ENCODE peak calls at places on chromosomes 11 and 22, in four cellular contexts. Q is A549, H is HepG2, E is GM12878. W is an unnamed sample.

GRCh38 chr22:49780281-49780991 is 47.2 kb downstream of the BRD1 start:
- DNase-seq in Q (no peak), H (no peak), E (no peak), W (no peak)

GRCh38 chr22:18065256-18065655 is 12.5 kb upstream of the PEX26 start:
- DNase-seq in Q (peak), H (no peak), E (no peak), W (no peak)

GRCh38 chr11:44308256-44308922 is 1.6 kb downstream of the ALX4 start:
- DNase-seq in Q (no peak), H (no peak), E (no peak), W (no peak)

GRCh38 chr11:67282876-67283371 is 6.2 kb upstream of the ANKRD13D start:
- DNase-seq in Q (no peak), H (no peak), E (no peak), W (no peak)

GRCh38 chr22:49470741-49471134 is 356.9 kb downstream of the BRD1 start:
- DNase-seq in Q (no peak), H (no peak), E (no peak), W (no peak)

GRCh38 chr22:44623771-44624510 is 78.1 kb upstream of the PRR5 start:
- DNase-seq in Q (peak), H (no peak), E (no peak), W (peak)

GRCh38 chr11:103803062-103803461 is 233.4 kb upstream of the DDI1 start:
- DNase-seq in Q (no peak), H (no peak), E (no peak), W (no peak)

GRCh38 chr22:42287174-42287890 is 16.9 kb upstream of the TCF20 start:
- DNase-seq in Q (no peak), H (no peak), E (no peak), W (no peak)

GRCh38 chr11:67640021-67640757 is 626 bp upstream of the TBX10 start:
- DNase-seq in Q (peak), H (peak), E (no peak), W (peak)

GRCh38 chr11:20647976-20648565 is 21.3 kb upstream of the NELL1 start:
- DNase-seq in Q (peak), H (peak), E (peak), W (peak)

GRCh38 chr11:33018840-33019239 is 3.2 kb downstream of the DEPDC7 start:
- DNase-seq in Q (no peak), H (no peak), E (no peak), W (no peak)

GRCh38 chr11:115191761-115192160 is 312.5 kb downstream of the CADM1 start:
- DNase-seq in Q (no peak), H (peak), E (no peak), W (no peak)

GRCh38 chr11:2975594-2975993 is 16.5 kb downstream of the NAP1L4 start:
- DNase-seq in Q (peak), H (peak), E (no peak), W (peak)

GRCh38 chr11:34851916-34852315 is 64.3 kb downstream of the APIP start:
- DNase-seq in Q (no peak), H (no peak), E (no peak), W (no peak)

GRCh38 chr22:40560551-40560950 is 76.0 kb downstream of the MRTFA start:
- DNase-seq in Q (no peak), H (no peak), E (no peak), W (peak)

GRCh38 chr11:82680252-82680651 is 53.4 kb downstream of the FAM181B start:
- DNase-seq in Q (no peak), H (no peak), E (no peak), W (no peak)

GRCh38 chr22:31104869-31105268 is 2.5 kb downstream of the SELENOM start:
- DNase-seq in Q (no peak), H (no peak), E (no peak), W (no peak)

GRCh38 chr11:123434262-123434661 is 4.2 kb downstream of the GRAMD1B start:
- DNase-seq in Q (peak), H (no peak), E (no peak), W (peak)

GRCh38 chr11:1523779-1524178 is 37.2 kb upstream of the MOB2 start:
- DNase-seq in Q (no peak), H (no peak), E (no peak), W (no peak)

GRCh38 chr11:114614127-114614720 is 18.6 kb upstream of the NXPE4 start:
- DNase-seq in Q (no peak), H (no peak), E (no peak), W (no peak)

GRCh38 chr11:957201-957920 is 31.7 kb downstream of the AP2A2 start:
- DNase-seq in Q (no peak), H (no peak), E (no peak), W (no peak)

GRCh38 chr11:103601230-103601846 is 435.1 kb upstream of the DDI1 start:
- DNase-seq in Q (peak), H (peak), E (no peak), W (peak)

GRCh38 chr22:49962751-49963646 is 2.4 kb downstream of the PIM3 start:
- DNase-seq in Q (no peak), H (no peak), E (no peak), W (no peak)

GRCh38 chr11:118524757-118525465 is 2.4 kb upstream of the TTC36 start:
- DNase-seq in Q (no peak), H (no peak), E (no peak), W (no peak)

GRCh38 chr22:48259991-48260670 is 1497.7 kb downstream of the TBC1D22A start:
- DNase-seq in Q (no peak), H (no peak), E (no peak), W (no peak)

GRCh38 chr11:75478690-75479597 is 45.9 kb upstream of the KLHL35 start:
- DNase-seq in Q (no peak), H (no peak), E (no peak), W (no peak)

GRCh38 chr11:10272132-10272531 is 21.9 kb downstream of the SBF2 start:
- DNase-seq in Q (no peak), H (no peak), E (no peak), W (no peak)

GRCh38 chr11:95505927-95506426 is 275.0 kb upstream of the SESN3 start:
- DNase-seq in Q (no peak), H (no peak), E (no peak), W (peak)

GRCh38 chr11:123111465-123111864 is 49.5 kb upstream of the HSPA8 start:
- DNase-seq in Q (peak), H (peak), E (no peak), W (peak)

GRCh38 chr11:61061081-61061826 is 41.0 kb upstream of the CD5 start:
- DNase-seq in Q (no peak), H (no peak), E (peak), W (no peak)

GRCh38 chr11:79486239-79486984 is 45.6 kb upstream of the TENM4 start:
- DNase-seq in Q (no peak), H (no peak), E (no peak), W (no peak)

GRCh38 chr11:47464479-47464878 is 15.5 kb upstream of the RAPSN start:
- DNase-seq in Q (no peak), H (no peak), E (no peak), W (no peak)

GRCh38 chr11:17296852-17297559 is 20.5 kb downstream of the NUCB2 start:
- DNase-seq in Q (no peak), H (no peak), E (no peak), W (no peak)

GRCh38 chr11:69053169-69053477 is 4.4 kb downstream of the TPCN2 start:
- DNase-seq in Q (no peak), H (no peak), E (no peak), W (no peak)

GRCh38 chr11:69051381-69052342 is 2.9 kb downstream of the TPCN2 start:
- DNase-seq in Q (no peak), H (no peak), E (no peak), W (no peak)

GRCh38 chr11:69050592-69051380 is 2.1 kb downstream of the TPCN2 start:
- DNase-seq in Q (no peak), H (no peak), E (no peak), W (no peak)

GRCh38 chr11:69053546-69054396 is 5.0 kb downstream of the TPCN2 start:
- DNase-seq in Q (no peak), H (no peak), E (no peak), W (no peak)

GRCh38 chr11:69052343-69053168 is 3.8 kb downstream of the TPCN2 start:
- DNase-seq in Q (no peak), H (no peak), E (no peak), W (no peak)
- TF ChIP-seq POLR2AphosphoS2 in Q (no peak), H (no peak), E (no peak), W (no peak)

GRCh38 chr22:23074451-23074850 is 4.1 kb downstream of the GNAZ start:
- DNase-seq in Q (no peak), H (no peak), E (no peak), W (no peak)

GRCh38 chr22:23072035-23072910 is 2.0 kb downstream of the GNAZ start:
- DNase-seq in Q (no peak), H (no peak), E (no peak), W (no peak)

GRCh38 chr22:23075050-23075449 is 4.7 kb downstream of the GNAZ start:
- DNase-seq in Q (no peak), H (no peak), E (no peak), W (no peak)

GRCh38 chr22:23072911-23073491 is 2.7 kb downstream of the GNAZ start:
- DNase-seq in Q (no peak), H (no peak), E (no peak), W (no peak)

DNA sequence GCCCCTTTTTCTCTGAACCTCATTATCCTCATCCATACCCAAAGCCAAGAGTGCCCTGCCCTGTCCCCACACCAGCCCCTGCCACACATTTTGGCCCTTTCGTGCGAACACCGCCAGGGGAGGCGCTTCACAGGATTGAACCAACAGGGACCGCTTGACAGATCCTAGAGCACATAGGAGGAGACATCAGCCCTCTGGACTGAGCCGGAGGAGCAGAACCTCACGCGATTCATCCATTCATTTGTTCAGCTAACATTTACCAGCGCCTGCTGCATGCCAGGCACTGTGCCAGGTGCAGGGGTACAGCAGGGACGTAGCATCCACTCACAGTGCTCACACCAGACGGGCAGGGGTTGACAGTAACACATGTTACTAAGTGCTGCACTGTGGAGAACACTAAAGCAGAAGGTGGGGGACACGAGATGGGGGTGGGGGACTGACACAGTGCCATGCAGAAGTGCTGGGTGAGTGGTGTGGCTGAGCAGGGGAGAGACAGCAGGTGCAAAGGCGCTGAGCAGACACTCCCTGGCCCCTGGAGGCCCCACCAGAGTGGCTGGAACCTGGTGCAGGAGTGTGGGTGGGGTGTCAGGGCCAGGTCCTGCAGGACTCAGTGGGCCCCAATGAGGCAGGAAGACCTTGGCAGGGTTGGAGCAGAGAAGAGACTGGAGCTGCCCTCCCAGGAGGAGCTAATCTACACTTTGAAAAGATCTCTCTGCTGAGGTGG is 3.3 kb downstream of the GNAZ start:
- DNase-seq in Q (no peak), H (no peak), E (no peak), W (no peak)
- TF ChIP-seq POLR2AphosphoS2 in Q (no peak), H (no peak), E (no peak), W (no peak)

GRCh38 chr11:129018991-129019390 is 76.3 kb upstream of the TP53AIP1 start:
- DNase-seq in Q (no peak), H (no peak), E (no peak), W (no peak)
- TF ChIP-seq POLR2AphosphoS2 in Q (no peak), H (no peak), E (no peak), W (no peak)

GRCh38 chr11:62573006-62573591 is 592 bp downstream of the EEF1G start:
- DNase-seq in Q (no peak), H (no peak), E (no peak), W (peak)
- TF ChIP-seq POLR2AphosphoS2 in Q (no peak), H (no peak), E (no peak), W (no peak)

DNA sequence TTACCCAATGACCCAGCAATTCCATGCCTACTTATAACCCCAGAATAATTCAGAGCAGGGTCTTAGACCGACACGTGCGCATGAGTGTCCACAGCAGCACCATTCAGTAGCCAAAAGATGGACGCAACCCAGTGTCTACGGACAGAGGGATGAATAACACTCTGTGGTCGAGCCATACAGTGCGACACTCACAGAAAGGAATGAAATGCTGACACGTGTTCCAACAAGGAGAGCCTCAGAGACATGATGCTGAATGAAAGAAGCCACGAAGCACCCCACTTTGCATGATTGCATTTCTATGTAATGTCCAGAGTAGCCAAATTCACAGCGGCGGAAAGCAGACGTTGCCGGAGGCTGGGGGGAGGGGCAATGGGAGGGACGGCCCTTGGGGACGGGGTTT is 134.4 kb downstream of the CTTN start:
- DNase-seq in Q (no peak), H (no peak), E (no peak), W (no peak)
- TF ChIP-seq POLR2AphosphoS2 in Q (no peak), H (no peak), E (no peak), W (no peak)

GRCh38 chr22:19648419-19648929 is 65.8 kb upstream of the SEPTIN5 start:
- DNase-seq in Q (no peak), H (no peak), E (no peak), W (no peak)
- TF ChIP-seq POLR2AphosphoS2 in Q (no peak), H (no peak), E (no peak), W (no peak)

DNA sequence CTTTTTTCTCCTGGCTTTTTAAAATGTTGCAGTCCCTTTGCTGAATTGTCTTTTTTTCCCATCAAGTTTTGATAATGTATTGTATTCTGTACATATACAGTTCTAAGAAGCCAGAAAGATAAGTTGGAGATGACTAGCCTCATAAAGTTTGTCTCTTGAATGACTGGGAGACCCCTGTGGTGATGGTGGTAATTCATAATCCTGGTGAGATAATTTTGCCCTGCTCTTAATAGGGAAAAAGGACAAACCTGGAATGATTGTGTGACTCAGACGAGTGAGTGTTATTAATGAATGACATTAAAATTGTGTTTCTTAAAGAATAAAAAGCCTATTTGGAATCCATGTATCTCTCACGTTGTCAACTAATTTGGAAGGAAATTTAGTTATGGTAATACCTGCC is 1.2 kb downstream of the HIKESHI start:
- DNase-seq in Q (no peak), H (no peak), E (no peak), W (no peak)
- TF ChIP-seq POLR2AphosphoS2 in Q (no peak), H (no peak), E (no peak), W (no peak)

DNA sequence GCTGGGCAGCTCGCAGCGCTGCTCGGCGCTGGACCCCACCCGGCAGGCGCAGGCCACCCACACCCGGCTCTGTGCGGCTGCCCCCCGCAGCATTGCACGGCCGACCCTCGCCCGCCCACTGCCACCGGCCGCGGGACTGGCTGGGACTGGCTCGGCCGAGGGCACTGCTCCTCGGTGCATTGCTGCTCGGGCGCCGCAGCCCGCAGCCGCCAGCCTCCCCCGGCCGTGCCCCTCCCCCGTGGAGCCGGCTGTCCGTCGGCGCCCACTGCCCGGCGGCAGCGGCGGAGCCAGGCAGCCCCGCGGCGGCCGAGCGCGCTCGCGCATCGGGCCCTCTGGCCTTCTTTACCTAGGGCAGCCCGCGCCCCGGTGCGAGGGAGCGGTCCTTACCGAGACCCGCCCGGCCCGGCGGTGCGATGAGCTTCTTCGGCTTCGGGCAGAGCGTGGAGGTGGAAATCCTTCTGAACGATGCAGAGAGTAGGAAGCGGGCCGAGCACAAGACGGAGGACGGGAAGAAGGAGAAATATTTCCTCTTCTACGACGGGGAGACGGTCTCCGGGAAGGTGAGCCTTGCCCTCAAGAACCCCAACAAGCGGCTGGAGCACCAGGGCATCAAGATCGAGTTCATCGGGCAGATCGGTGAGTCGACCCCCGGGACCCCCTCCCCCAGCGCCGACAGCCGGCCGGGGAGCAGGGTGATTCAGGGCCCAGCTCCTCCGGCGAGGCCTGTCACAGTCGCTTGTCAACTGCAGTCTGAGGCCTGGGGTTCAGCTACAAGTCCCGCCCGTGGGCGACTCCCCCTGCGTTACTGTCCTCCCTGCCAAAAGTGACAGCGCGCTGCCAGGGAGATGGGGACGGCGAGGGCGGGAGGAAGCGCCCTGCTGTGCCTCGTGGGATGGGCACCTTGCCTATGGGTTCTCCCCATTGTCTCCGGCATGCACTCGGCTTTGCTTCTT is 515 bp downstream of the VPS26B start:
- DNase-seq in Q (peak), H (peak), E (no peak), W (peak)
- TF ChIP-seq POLR2AphosphoS2 in Q (no peak), H (no peak), E (no peak), W (no peak)

GRCh38 chr11:72783144-72783910 is 10.5 kb downstream of the STARD10 start:
- DNase-seq in Q (no peak), H (no peak), E (no peak), W (no peak)
- TF ChIP-seq POLR2AphosphoS2 in Q (no peak), H (no peak), E (no peak), W (no peak)

GRCh38 chr11:116532066-116532465 is 240.7 kb downstream of the BUD13 start:
- DNase-seq in Q (no peak), H (no peak), E (no peak), W (no peak)
- TF ChIP-seq POLR2AphosphoS2 in Q (no peak), H (no peak), E (no peak), W (no peak)

W was measured in K562.